ENCODE peak calls at places on chromosomes 5 and 9, in ten cellular contexts. O is adipocyte; D is stimulated activated CD4-positive, alpha-beta T cell treated with anti-CD3 and anti-CD28 coated beads, Interleukin-1b, Interleukin-23, amount 100 ng/mL, for 24 hours; Z is NT2/D1; U is nucleus accumbens; T is HT-29; W is brain microvascular endothelial cell; B is HCT116; V is amniotic stem cell; R is ELR. J is an unnamed sample.

GRCh38 chr5:179803651-179804598 is 2.7 kb downstream of the MGAT4B start:
- DNase-seq in V (no peak), O (no peak), B (no peak), W (no peak), D (peak), Z (no peak), U (no peak), T (no peak), R (peak), J (peak)

GRCh38 chr5:165876538-165876937 is 2371.1 kb downstream of the MAT2B start:
- DNase-seq in V (no peak), R (no peak), O (no peak), T (no peak), U (no peak), B (no peak), W (no peak), Z (no peak), D (no peak), J (no peak)

GRCh38 chr5:127184841-127185240 is 105.8 kb upstream of the MEGF10 start:
- DNase-seq in Z (no peak), O (peak), R (no peak), U (no peak), T (no peak), W (no peak), V (no peak), B (no peak), D (no peak), J (peak)

GRCh38 chr9:135159801-135160200 is 72.3 kb downstream of the OLFM1 start:
- DNase-seq in V (no peak), Z (no peak), O (no peak), D (no peak), U (no peak), R (no peak), W (no peak), B (no peak), T (no peak), J (no peak)

GRCh38 chr5:90134892-90135291 is 274.7 kb downstream of the CETN3 start:
- DNase-seq in U (no peak), O (peak), T (no peak), R (peak), Z (no peak), V (peak), B (no peak), W (peak), D (no peak), J (peak)

GRCh38 chr9:28389411-28389810 is 816.1 kb upstream of the C9orf72 start:
- DNase-seq in Z (no peak), V (no peak), O (no peak), R (no peak), W (no peak), U (no peak), D (no peak), T (no peak), B (no peak), J (no peak)

GRCh38 chr9:94805585-94805984 is 79.1 kb downstream of the AOPEP start:
- DNase-seq in B (peak), R (peak), Z (no peak), D (no peak), T (peak), O (peak), W (peak), U (no peak), V (no peak), J (peak)

GRCh38 chr9:100455470-100455869 is 17.5 kb upstream of the TMEFF1 start:
- DNase-seq in V (no peak), T (no peak), D (no peak), Z (no peak), W (no peak), O (no peak), R (no peak), B (no peak), U (no peak), J (peak)

GRCh38 chr5:86878250-86878649 is 260.5 kb downstream of the COX7C start:
- DNase-seq in V (no peak), D (no peak), O (peak), R (no peak), T (no peak), Z (no peak), U (no peak), W (no peak), B (no peak), J (no peak)

GRCh38 chr9:76655970-76656369 is 108.3 kb upstream of the PCA3 start:
- DNase-seq in O (no peak), V (no peak), D (no peak), B (no peak), R (peak), U (no peak), Z (no peak), T (no peak), W (no peak), J (no peak)

GRCh38 chr5:110347781-110348180 is 378.7 kb downstream of the TMEM232 start:
- DNase-seq in D (no peak), V (no peak), B (no peak), Z (no peak), R (no peak), T (no peak), W (no peak), O (no peak), U (no peak), J (no peak)

GRCh38 chr9:13688990-13689600 is 409.6 kb upstream of the MPDZ start:
- DNase-seq in T (peak), V (no peak), O (peak), Z (peak), R (peak), W (peak), U (no peak), D (no peak), B (no peak), J (peak)

GRCh38 chr9:19471737-19472648 is 63.2 kb downstream of the ACER2 start:
- DNase-seq in W (peak), O (peak), T (peak), R (peak), V (peak), B (peak), Z (peak), D (peak), U (peak), J (peak)

GRCh38 chr9:26033346-26033745 is 355.1 kb upstream of the TUSC1 start:
- DNase-seq in W (peak), U (no peak), R (no peak), O (peak), Z (no peak), B (no peak), T (no peak), D (no peak), V (no peak), J (peak)

GRCh38 chr9:97507585-97507984 is 6.1 kb downstream of the TMOD1 start:
- DNase-seq in B (no peak), T (no peak), W (no peak), Z (no peak), U (no peak), O (no peak), V (no peak), R (no peak), D (no peak), J (no peak)

GRCh38 chr5:38013107-38013506 is 173.3 kb upstream of the GDNF start:
- DNase-seq in W (no peak), V (no peak), B (no peak), Z (no peak), O (no peak), U (no peak), T (no peak), D (no peak), R (no peak), J (no peak)

GRCh38 chr5:82164957-82165698 is 113.0 kb downstream of the RPS23 start:
- DNase-seq in O (peak), Z (no peak), R (peak), V (no peak), T (peak), W (peak), U (no peak), D (no peak), B (no peak), J (peak)

GRCh38 chr5:67100301-67100700 is 96.3 kb downstream of the CD180 start:
- DNase-seq in Z (no peak), O (no peak), V (no peak), D (no peak), W (no peak), B (no peak), R (no peak), U (no peak), T (no peak), J (no peak)

GRCh38 chr9:107249131-107249533 is 33.9 kb upstream of the RAD23B start:
- DNase-seq in Z (peak), B (no peak), W (no peak), D (no peak), T (no peak), O (peak), R (peak), U (no peak), V (no peak), J (peak)

GRCh38 chr9:69198526-69199250 is 24.6 kb downstream of the TJP2 start:
- DNase-seq in O (no peak), V (no peak), B (no peak), R (no peak), U (no peak), T (no peak), W (no peak), D (no peak), Z (no peak), J (no peak)

GRCh38 chr9:16425572-16425971 is 444.9 kb downstream of the BNC2 start:
- DNase-seq in U (no peak), B (no peak), R (peak), V (no peak), W (peak), Z (no peak), D (no peak), T (no peak), O (peak), J (peak)

GRCh38 chr9:127876026-127876763 is 1.3 kb downstream of the AK1 start:
- DNase-seq in Z (no peak), O (no peak), T (no peak), W (no peak), R (no peak), D (no peak), U (no peak), V (no peak), B (no peak), J (no peak)

GRCh38 chr5:74149395-74149794 is 491.1 kb downstream of the ENC1 start:
- DNase-seq in Z (no peak), D (no peak), T (peak), U (no peak), B (no peak), R (peak), W (peak), V (no peak), O (peak), J (peak)

GRCh38 chr5:75331095-75332090 is 5.6 kb upstream of the HMGCR start:
- DNase-seq in Z (no peak), D (no peak), T (peak), R (peak), W (no peak), B (no peak), O (no peak), V (no peak), U (no peak), J (no peak)

GRCh38 chr5:157548513-157549282 is 26.9 kb downstream of the ADAM19 start:
- DNase-seq in O (peak), U (no peak), R (peak), V (no peak), D (no peak), W (peak), T (no peak), Z (no peak), B (no peak), J (peak)

GRCh38 chr5:669111-669841 is 23.9 kb downstream of the TPPP start:
- DNase-seq in U (peak), T (peak), O (peak), Z (no peak), R (no peak), B (no peak), D (no peak), W (peak), V (no peak), J (peak)

GRCh38 chr5:42612997-42613396 is 143.6 kb upstream of the CCDC152 start:
- DNase-seq in O (peak), W (peak), B (no peak), D (no peak), U (no peak), Z (no peak), V (no peak), R (no peak), T (no peak), J (peak)

GRCh38 chr9:124258765-124259272 is 1.1 kb downstream of the NEK6 start:
- DNase-seq in B (no peak), U (no peak), O (peak), T (no peak), D (no peak), R (peak), W (no peak), Z (no peak), V (no peak), J (peak)

GRCh38 chr5:34639852-34640626 is 16.1 kb upstream of the RAI14 start:
- DNase-seq in W (peak), T (no peak), B (no peak), D (no peak), R (no peak), Z (no peak), V (no peak), O (peak), U (no peak), J (peak)

GRCh38 chr5:137114529-137114928 is 384.6 kb downstream of the SPOCK1 start:
- DNase-seq in V (no peak), U (no peak), O (no peak), D (no peak), Z (no peak), R (peak), W (no peak), T (no peak), B (no peak), J (peak)

GRCh38 chr9:129619787-129620668 is 873 bp downstream of the C9orf50 start:
- DNase-seq in D (no peak), O (peak), T (no peak), B (no peak), U (no peak), W (no peak), Z (no peak), V (no peak), R (peak), J (peak)

GRCh38 chr5:74017786-74018211 is 391.8 kb downstream of the ARHGEF28 start:
- DNase-seq in Z (no peak), U (peak), O (peak), T (no peak), D (no peak), V (peak), B (peak), W (peak), R (peak), J (peak)

GRCh38 chr5:74839228-74839627 is 27.0 kb downstream of the FAM169A start:
- DNase-seq in O (no peak), V (no peak), B (no peak), D (no peak), W (no peak), R (no peak), T (no peak), U (no peak), Z (no peak), J (no peak)

GRCh38 chr9:33106827-33107621 is 30.6 kb upstream of the SMU1 start:
- DNase-seq in Z (no peak), O (peak), R (peak), B (no peak), T (no peak), U (no peak), W (peak), D (no peak), V (no peak), J (peak)

J was measured in GM23248.